ENCODE peak calls at places on chromosomes 7 and 10, in nine cellular contexts. One of them, this sample, is unnamed.

GRCh38 chr7:42082144-42082543 is 154.9 kb downstream of the GLI3 start:
- DNase-seq in stomach: no peak
- DNase-seq in suprapubic skin: no peak
- DNase-seq in astrocyte: peak; percentile 53
- DNase-seq in pancreas: no peak
- DNase-seq in neural progenitor cell: no peak
- DNase-seq in HepG2: no peak
- DNase-seq in brain microvascular endothelial cell: peak; percentile 87
- DNase-seq in CD8-positive, alpha-beta T cell: no peak
- DNase-seq in this sample: no peak

GRCh38 chr7:104883718-104884452 is 130.1 kb upstream of the KMT2E start:
- DNase-seq in stomach: peak; percentile 89
- DNase-seq in suprapubic skin: peak; percentile 87
- DNase-seq in astrocyte: peak; percentile 60
- DNase-seq in pancreas: peak; percentile 89
- DNase-seq in neural progenitor cell: peak; percentile 82
- DNase-seq in HepG2: peak; percentile 76
- DNase-seq in brain microvascular endothelial cell: peak; percentile 83
- DNase-seq in CD8-positive, alpha-beta T cell: peak; percentile 68
- DNase-seq in this sample: no peak

GRCh38 chr7:117278040-117278439 is 44.8 kb downstream of the WNT2 start:
- DNase-seq in stomach: no peak
- DNase-seq in suprapubic skin: peak; percentile 64
- DNase-seq in astrocyte: no peak
- DNase-seq in pancreas: no peak
- DNase-seq in neural progenitor cell: no peak
- DNase-seq in HepG2: no peak
- DNase-seq in brain microvascular endothelial cell: no peak
- DNase-seq in CD8-positive, alpha-beta T cell: no peak
- DNase-seq in this sample: no peak

GRCh38 chr7:20328692-20329091 is 2.0 kb upstream of the ITGB8 start:
- DNase-seq in stomach: no peak
- DNase-seq in suprapubic skin: no peak
- DNase-seq in astrocyte: no peak
- DNase-seq in pancreas: no peak
- DNase-seq in neural progenitor cell: no peak
- DNase-seq in HepG2: no peak
- DNase-seq in brain microvascular endothelial cell: no peak
- DNase-seq in CD8-positive, alpha-beta T cell: no peak
- DNase-seq in this sample: no peak

GRCh38 chr10:76429642-76430041 is 998.2 kb downstream of the LRMDA start:
- DNase-seq in stomach: no peak
- DNase-seq in suprapubic skin: no peak
- DNase-seq in astrocyte: no peak
- DNase-seq in pancreas: no peak
- DNase-seq in neural progenitor cell: no peak
- DNase-seq in HepG2: no peak
- DNase-seq in brain microvascular endothelial cell: no peak
- DNase-seq in CD8-positive, alpha-beta T cell: no peak
- DNase-seq in this sample: no peak

GRCh38 chr10:119500796-119501195 is 41.7 kb downstream of the RGS10 start:
- DNase-seq in stomach: no peak
- DNase-seq in suprapubic skin: no peak
- DNase-seq in astrocyte: no peak
- DNase-seq in pancreas: no peak
- DNase-seq in neural progenitor cell: no peak
- DNase-seq in HepG2: no peak
- DNase-seq in brain microvascular endothelial cell: no peak
- DNase-seq in CD8-positive, alpha-beta T cell: no peak
- DNase-seq in this sample: no peak

GRCh38 chr10:96746503-96746902 is 26.2 kb upstream of the PIK3AP1 start:
- DNase-seq in stomach: no peak
- DNase-seq in suprapubic skin: no peak
- DNase-seq in astrocyte: no peak
- DNase-seq in pancreas: no peak
- DNase-seq in neural progenitor cell: no peak
- DNase-seq in HepG2: no peak
- DNase-seq in brain microvascular endothelial cell: no peak
- DNase-seq in CD8-positive, alpha-beta T cell: no peak
- DNase-seq in this sample: no peak

GRCh38 chr10:129968937-129969527 is 5.0 kb upstream of the EBF3 start:
- DNase-seq in stomach: no peak
- DNase-seq in suprapubic skin: peak; percentile 80
- DNase-seq in astrocyte: no peak
- DNase-seq in pancreas: peak; percentile 32
- DNase-seq in neural progenitor cell: peak; percentile 89
- DNase-seq in HepG2: peak; percentile 9
- DNase-seq in brain microvascular endothelial cell: peak; percentile 19
- DNase-seq in CD8-positive, alpha-beta T cell: no peak
- DNase-seq in this sample: no peak

GRCh38 chr10:6089334-6090219 is 743 bp downstream of the RBM17 start:
- DNase-seq in stomach: no peak
- DNase-seq in suprapubic skin: peak; percentile 80
- DNase-seq in astrocyte: peak; percentile 42
- DNase-seq in pancreas: peak; percentile 35
- DNase-seq in neural progenitor cell: peak; percentile 76
- DNase-seq in HepG2: peak; percentile 48
- DNase-seq in brain microvascular endothelial cell: no peak
- DNase-seq in CD8-positive, alpha-beta T cell: peak; percentile 24
- DNase-seq in this sample: no peak

GRCh38 chr7:44581426-44581906 is 565 bp downstream of the TMED4 start:
- DNase-seq in stomach: peak; percentile 30
- DNase-seq in suprapubic skin: no peak
- DNase-seq in astrocyte: no peak
- DNase-seq in pancreas: peak; percentile 51
- DNase-seq in neural progenitor cell: no peak
- DNase-seq in HepG2: no peak
- DNase-seq in brain microvascular endothelial cell: no peak
- DNase-seq in CD8-positive, alpha-beta T cell: peak; percentile 61
- DNase-seq in this sample: no peak

GRCh38 chr7:10684606-10685005 is 289.1 kb upstream of the PHF14 start:
- DNase-seq in stomach: no peak
- DNase-seq in suprapubic skin: no peak
- DNase-seq in astrocyte: no peak
- DNase-seq in pancreas: no peak
- DNase-seq in neural progenitor cell: no peak
- DNase-seq in HepG2: no peak
- DNase-seq in brain microvascular endothelial cell: no peak
- DNase-seq in CD8-positive, alpha-beta T cell: no peak
- DNase-seq in this sample: no peak

GRCh38 chr7:38840736-38841460 is 68.1 kb downstream of the VPS41 start:
- DNase-seq in stomach: no peak
- DNase-seq in suprapubic skin: no peak
- DNase-seq in astrocyte: peak; percentile 86
- DNase-seq in pancreas: no peak
- DNase-seq in neural progenitor cell: no peak
- DNase-seq in HepG2: no peak
- DNase-seq in brain microvascular endothelial cell: peak; percentile 77
- DNase-seq in CD8-positive, alpha-beta T cell: no peak
- DNase-seq in this sample: no peak

GRCh38 chr10:125774581-125775191 is 935 bp downstream of the MMP21 start:
- DNase-seq in stomach: no peak
- DNase-seq in suprapubic skin: no peak
- DNase-seq in astrocyte: no peak
- DNase-seq in pancreas: no peak
- DNase-seq in neural progenitor cell: no peak
- DNase-seq in HepG2: no peak
- DNase-seq in brain microvascular endothelial cell: no peak
- DNase-seq in CD8-positive, alpha-beta T cell: no peak
- DNase-seq in this sample: no peak

GRCh38 chr10:125777806-125778205 is 2.2 kb upstream of the MMP21 start:
- DNase-seq in stomach: no peak
- DNase-seq in suprapubic skin: no peak
- DNase-seq in astrocyte: no peak
- DNase-seq in pancreas: no peak
- DNase-seq in neural progenitor cell: no peak
- DNase-seq in HepG2: no peak
- DNase-seq in brain microvascular endothelial cell: no peak
- DNase-seq in CD8-positive, alpha-beta T cell: no peak
- DNase-seq in this sample: no peak

GRCh38 chr10:125773702-125774101 is 1.9 kb downstream of the MMP21 start:
- DNase-seq in stomach: no peak
- DNase-seq in suprapubic skin: no peak
- DNase-seq in astrocyte: no peak
- DNase-seq in pancreas: no peak
- DNase-seq in neural progenitor cell: no peak
- DNase-seq in HepG2: no peak
- DNase-seq in brain microvascular endothelial cell: no peak
- DNase-seq in CD8-positive, alpha-beta T cell: no peak
- DNase-seq in this sample: no peak

GRCh38 chr10:125774144-125774543 is 1.5 kb downstream of the MMP21 start:
- DNase-seq in stomach: no peak
- DNase-seq in suprapubic skin: no peak
- DNase-seq in astrocyte: no peak
- DNase-seq in pancreas: no peak
- DNase-seq in neural progenitor cell: no peak
- DNase-seq in HepG2: no peak
- DNase-seq in brain microvascular endothelial cell: no peak
- DNase-seq in CD8-positive, alpha-beta T cell: no peak
- DNase-seq in this sample: no peak

DNA sequence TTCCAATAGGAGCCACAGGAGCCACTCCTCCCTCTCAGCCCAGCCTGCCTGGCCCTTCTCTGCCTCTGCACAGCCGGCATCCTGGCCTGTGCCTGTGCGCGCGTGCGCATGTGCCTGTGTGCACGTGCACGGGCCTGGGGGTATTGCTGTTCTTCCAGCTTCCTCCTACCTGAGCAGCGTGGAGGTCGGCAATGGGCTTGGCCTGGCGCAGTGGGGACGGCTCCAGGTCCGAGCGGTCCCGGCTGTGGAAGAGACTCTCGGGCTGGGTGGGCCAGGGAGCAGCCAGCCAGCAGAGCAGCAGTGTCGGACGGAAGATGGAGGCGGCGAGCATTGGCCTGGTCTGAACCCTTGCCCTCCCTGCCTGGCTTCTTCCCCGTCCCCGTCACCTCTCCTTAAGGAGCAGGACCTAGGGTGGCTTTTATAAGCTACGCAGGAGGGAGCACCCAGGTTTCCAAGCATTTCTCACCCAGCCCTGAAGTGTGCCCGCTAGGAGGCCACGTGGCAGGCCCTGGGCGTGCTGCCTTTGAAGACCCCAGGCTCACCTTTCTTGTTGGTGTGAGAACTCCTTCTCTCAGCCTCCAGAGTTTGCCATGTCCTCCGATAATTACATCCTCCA is at the start of gene MMP21:
- DNase-seq in stomach: no peak
- DNase-seq in suprapubic skin: no peak
- DNase-seq in astrocyte: no peak
- DNase-seq in pancreas: no peak
- DNase-seq in neural progenitor cell: no peak
- DNase-seq in HepG2: no peak
- DNase-seq in brain microvascular endothelial cell: no peak
- DNase-seq in CD8-positive, alpha-beta T cell: no peak
- DNase-seq in this sample: no peak
- H3K27ac ChIP-seq in stomach: no peak within 1 kb of the TSS
- H3K27ac ChIP-seq in suprapubic skin: no peak within 1 kb of the TSS
- H3K27ac ChIP-seq in astrocyte: no peak within 1 kb of the TSS
- H3K27ac ChIP-seq in pancreas: no peak within 1 kb of the TSS
- H3K27ac ChIP-seq in neural progenitor cell: no peak within 1 kb of the TSS
- H3K27ac ChIP-seq in HepG2: no peak within 1 kb of the TSS
- H3K27ac ChIP-seq in brain microvascular endothelial cell: no peak within 1 kb of the TSS
- H3K27ac ChIP-seq in CD8-positive, alpha-beta T cell: no peak within 1 kb of the TSS
- H3K27ac ChIP-seq in this sample: no peak within 1 kb of the TSS

DNA sequence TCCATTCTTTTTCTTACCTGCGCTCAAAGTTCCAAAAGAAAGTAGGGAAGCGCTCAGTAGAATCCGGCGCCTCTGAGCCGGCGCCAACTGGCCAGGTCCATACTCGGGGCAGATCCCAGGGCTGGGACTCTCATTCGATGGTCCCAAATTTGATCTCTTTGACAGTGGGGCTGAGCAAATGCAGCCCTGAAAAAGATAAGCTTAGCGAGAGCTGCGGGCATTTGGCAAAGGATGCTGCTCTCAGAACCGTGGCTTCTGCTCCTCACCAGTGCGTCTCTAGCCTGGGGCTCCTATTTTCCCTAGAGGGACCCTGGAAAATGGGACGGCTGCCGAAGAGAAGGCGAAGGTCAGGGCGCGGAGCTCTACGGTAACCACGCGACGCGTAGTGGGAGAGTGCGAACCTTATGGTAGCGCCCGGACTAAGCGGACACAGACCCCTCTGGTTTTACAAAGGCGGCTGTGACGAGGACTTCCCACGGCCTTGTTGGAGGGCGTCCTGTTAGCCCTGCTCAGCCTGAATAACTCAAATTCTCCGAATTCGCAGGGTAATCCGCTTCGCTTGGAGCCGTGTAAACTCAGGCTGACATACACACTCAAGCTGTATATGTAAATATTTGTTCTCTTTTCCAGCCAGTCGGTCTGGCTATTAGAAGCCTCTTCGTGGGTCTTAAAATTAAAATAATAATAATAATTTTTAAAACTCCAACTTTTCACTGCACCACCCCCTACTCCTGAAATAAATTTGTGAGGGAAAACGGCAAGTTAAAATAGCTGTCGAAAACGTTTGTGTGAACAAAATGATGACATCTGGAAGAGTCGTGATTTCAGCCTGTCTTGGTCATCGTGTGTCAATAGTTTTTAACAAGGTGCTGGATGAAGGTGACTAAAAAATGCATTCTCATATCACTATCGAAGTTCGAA is 856 bp upstream of the TBX20 start:
- DNase-seq in stomach: no peak
- DNase-seq in suprapubic skin: no peak
- DNase-seq in astrocyte: no peak
- DNase-seq in pancreas: no peak
- DNase-seq in neural progenitor cell: peak; percentile 67
- DNase-seq in HepG2: no peak
- DNase-seq in brain microvascular endothelial cell: no peak
- DNase-seq in CD8-positive, alpha-beta T cell: no peak
- DNase-seq in this sample: no peak
- H3K4me3 ChIP-seq in stomach: peak overlapping the region; percentile 38
- H3K4me3 ChIP-seq in suprapubic skin: peak overlapping the region; percentile 46
- H3K4me3 ChIP-seq in astrocyte: peak overlapping the region; percentile 53
- H3K4me3 ChIP-seq in pancreas: peak overlapping the region; percentile 24
- H3K4me3 ChIP-seq in neural progenitor cell: peak overlapping the region; percentile 46
- H3K4me3 ChIP-seq in HepG2: no peak overlapping the region
- H3K4me3 ChIP-seq in brain microvascular endothelial cell: peak overlapping the region; percentile 40
- H3K4me3 ChIP-seq in CD8-positive, alpha-beta T cell: no peak overlapping the region
- H3K4me3 ChIP-seq in this sample: no peak overlapping the region

DNA sequence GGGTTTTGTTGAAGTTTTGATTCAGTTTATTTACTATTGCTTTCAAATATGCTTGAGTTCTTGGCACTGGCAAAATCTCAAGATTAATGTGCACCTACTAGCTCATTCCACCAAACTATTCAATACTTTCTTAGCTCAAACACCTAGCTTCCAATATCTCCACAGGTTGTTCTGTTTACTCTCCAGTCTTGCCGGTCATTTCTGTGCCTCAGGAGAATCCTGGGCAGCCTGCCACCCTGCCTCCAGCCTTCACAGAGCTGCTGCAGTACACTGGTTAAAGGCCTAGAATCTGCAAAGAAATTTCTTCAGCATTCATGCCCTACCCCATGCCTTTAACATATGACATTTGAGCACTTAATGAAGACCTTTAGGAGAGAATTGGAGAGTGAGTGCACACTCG is 4.0 kb upstream of the TMEM106B start:
- DNase-seq in stomach: peak; percentile 31
- DNase-seq in suprapubic skin: no peak
- DNase-seq in astrocyte: no peak
- DNase-seq in pancreas: no peak
- DNase-seq in neural progenitor cell: no peak
- DNase-seq in HepG2: no peak
- DNase-seq in brain microvascular endothelial cell: no peak
- DNase-seq in CD8-positive, alpha-beta T cell: no peak
- DNase-seq in this sample: no peak
- H3K27ac ChIP-seq in stomach: no peak overlapping the region
- H3K27ac ChIP-seq in suprapubic skin: no peak overlapping the region
- H3K27ac ChIP-seq in astrocyte: no peak overlapping the region
- H3K27ac ChIP-seq in pancreas: no peak overlapping the region
- H3K27ac ChIP-seq in neural progenitor cell: no peak overlapping the region
- H3K27ac ChIP-seq in HepG2: no peak overlapping the region
- H3K27ac ChIP-seq in brain microvascular endothelial cell: no peak overlapping the region
- H3K27ac ChIP-seq in CD8-positive, alpha-beta T cell: no peak overlapping the region
- H3K27ac ChIP-seq in this sample: no peak overlapping the region

GRCh38 chr7:25774675-25775074 is 377.3 kb upstream of the NFE2L3 start:
- DNase-seq in stomach: no peak
- DNase-seq in suprapubic skin: no peak
- DNase-seq in astrocyte: no peak
- DNase-seq in pancreas: no peak
- DNase-seq in neural progenitor cell: no peak
- DNase-seq in HepG2: no peak
- DNase-seq in brain microvascular endothelial cell: no peak
- DNase-seq in CD8-positive, alpha-beta T cell: no peak
- DNase-seq in this sample: no peak
- H3K4me3 ChIP-seq in stomach: no peak overlapping the region
- H3K4me3 ChIP-seq in suprapubic skin: no peak overlapping the region
- H3K4me3 ChIP-seq in astrocyte: no peak overlapping the region
- H3K4me3 ChIP-seq in pancreas: no peak overlapping the region
- H3K4me3 ChIP-seq in neural progenitor cell: no peak overlapping the region
- H3K4me3 ChIP-seq in HepG2: no peak overlapping the region
- H3K4me3 ChIP-seq in brain microvascular endothelial cell: no peak overlapping the region
- H3K4me3 ChIP-seq in CD8-positive, alpha-beta T cell: no peak overlapping the region
- H3K4me3 ChIP-seq in this sample: no peak overlapping the region